ENCODE peak calls at places on chromosome 6, in six cellular contexts. Q, O, N, Y, E and P are unnamed samples.

GRCh38 chr6:4870821-4871494 is 94.8 kb downstream of the CDYL start:
- DNase-seq in N (no peak), E (no peak), Y (no peak), Q (no peak), O (no peak), P (no peak)

GRCh38 chr6:22221630-22222029 is 75.2 kb downstream of the PRL start:
- DNase-seq in E (no peak), N (no peak), Q (peak; percentile 91), Y (no peak), O (no peak), P (no peak)

GRCh38 chr6:100464910-100465700 is at the start of gene SIM1:
- DNase-seq in Q (peak; percentile 60), N (no peak), E (no peak), Y (no peak), O (peak; percentile 24), P (peak; percentile 97)

GRCh38 chr6:151958332-151958731 is 150.8 kb downstream of the ESR1 start:
- DNase-seq in O (no peak), Y (no peak), Q (peak; percentile 82), E (no peak), N (no peak), P (no peak)

GRCh38 chr6:56663344-56663743 is 20.7 kb upstream of the DST start:
- DNase-seq in Y (no peak), N (no peak), O (no peak), Q (peak; percentile 98), E (no peak), P (no peak)

GRCh38 chr6:151702851-151703629 is 104.4 kb upstream of the ESR1 start:
- DNase-seq in N (no peak), O (no peak), Q (peak; percentile 54), E (no peak), Y (no peak), P (no peak)

GRCh38 chr6:2630362-2630761 is 120.4 kb downstream of the MYLK4 start:
- DNase-seq in O (no peak), Y (no peak), E (peak; percentile 71), N (no peak), Q (peak; percentile 96), P (peak; percentile 89)

GRCh38 chr6:119742188-119742803 is 392.7 kb upstream of the MAN1A1 start:
- DNase-seq in N (peak; percentile 50), Y (peak; percentile 16), O (peak; percentile 70), Q (peak; percentile 61), E (peak; percentile 14), P (peak; percentile 28)

GRCh38 chr6:79413562-79414002 is 123.6 kb downstream of the LCA5 start:
- DNase-seq in E (no peak), Y (no peak), Q (peak; percentile 81), N (no peak), O (no peak), P (no peak)

GRCh38 chr6:148611213-148611612 is 135.6 kb upstream of the UST start:
- DNase-seq in Y (no peak), O (no peak), Q (peak; percentile 63), E (no peak), N (no peak), P (peak; percentile 89)